ENCODE peak calls at places on chromosome 13, in seven cellular contexts. L, S, X, W, T, O and A are unnamed samples.

GRCh38 chr13:112616586-112617381 is 28.8 kb upstream of the TUBGCP3 start:
- DNase-seq in W (peak), X (peak), T (peak), S (peak), L (peak), O (peak), A (peak)

GRCh38 chr13:91058066-91058465 is 289.4 kb upstream of the MIR17HG start:
- DNase-seq in S (peak), T (peak), X (no peak), O (peak), W (no peak), L (no peak), A (no peak)

GRCh38 chr13:73991884-73992283 is 142.3 kb downstream of the KLF12 start:
- DNase-seq in T (no peak), L (no peak), S (no peak), W (no peak), X (no peak), O (no peak), A (no peak)

GRCh38 chr13:78121459-78122348 is 203.1 kb upstream of the EDNRB start:
- DNase-seq in S (peak), T (peak), L (peak), W (no peak), X (peak), O (peak), A (peak)

GRCh38 chr13:99231726-99232125 is 26.5 kb downstream of the GPR18 start:
- DNase-seq in S (no peak), O (no peak), L (no peak), T (no peak), X (no peak), W (no peak), A (no peak)

GRCh38 chr13:73223372-73223781 is 164.6 kb downstream of the KLF5 start:
- DNase-seq in S (no peak), X (no peak), O (peak), T (no peak), W (no peak), L (no peak), A (peak)

GRCh38 chr13:26540319-26540718 is 17.2 kb upstream of the WASF3 start:
- DNase-seq in W (no peak), X (no peak), L (no peak), S (no peak), T (no peak), O (no peak), A (peak)

GRCh38 chr13:93810264-93810663 is 583.7 kb downstream of the GPC6 start:
- DNase-seq in S (no peak), L (no peak), T (no peak), O (no peak), X (no peak), W (no peak), A (no peak)

GRCh38 chr13:20492641-20493040 is 33.0 kb downstream of the CRYL1 start:
- DNase-seq in O (peak), X (peak), W (no peak), S (peak), T (peak), L (peak), A (peak)

GRCh38 chr13:100721885-100722512 is 47.4 kb upstream of the TMTC4 start:
- DNase-seq in L (peak), T (peak), O (peak), W (no peak), S (peak), X (peak), A (peak)

GRCh38 chr13:45133396-45134118 is 13.2 kb downstream of the GTF2F2 start:
- DNase-seq in W (no peak), X (no peak), S (no peak), O (no peak), T (peak), L (no peak), A (no peak)

GRCh38 chr13:105773241-105773640 is 762.2 kb downstream of the EFNB2 start:
- DNase-seq in S (no peak), X (no peak), T (no peak), W (no peak), O (no peak), L (no peak), A (no peak)

GRCh38 chr13:48873598-48873997 is 102.1 kb upstream of the FNDC3A start:
- DNase-seq in L (peak), S (peak), W (no peak), X (no peak), T (peak), O (peak), A (peak)

DNA sequence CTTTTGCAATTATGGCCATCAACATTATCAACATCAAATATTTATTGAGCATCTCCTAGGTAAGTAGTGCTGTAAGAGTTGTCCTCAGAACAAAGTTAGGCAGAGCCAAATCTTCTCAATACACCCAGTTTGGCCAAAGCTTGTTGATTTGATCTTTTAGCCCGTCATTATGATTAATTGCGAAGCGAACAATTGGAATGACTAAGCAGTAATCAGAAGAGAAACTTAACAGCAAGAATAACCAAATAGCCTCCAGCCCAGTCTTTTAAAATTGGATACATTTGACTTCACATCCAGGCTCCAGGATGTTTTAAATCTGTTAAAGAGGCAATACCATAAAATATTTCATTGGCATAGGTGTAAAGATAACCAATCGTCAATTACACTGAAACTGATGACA is 1156.0 kb downstream of the OLFM4 start:
- DNase-seq in W (no peak), S (no peak), T (no peak), O (no peak), L (no peak), X (no peak), A (no peak)
- H3K9ac ChIP-seq in W (no peak), S (no peak), T (no peak), O (no peak), L (no peak), X (no peak), A (no peak)

DNA sequence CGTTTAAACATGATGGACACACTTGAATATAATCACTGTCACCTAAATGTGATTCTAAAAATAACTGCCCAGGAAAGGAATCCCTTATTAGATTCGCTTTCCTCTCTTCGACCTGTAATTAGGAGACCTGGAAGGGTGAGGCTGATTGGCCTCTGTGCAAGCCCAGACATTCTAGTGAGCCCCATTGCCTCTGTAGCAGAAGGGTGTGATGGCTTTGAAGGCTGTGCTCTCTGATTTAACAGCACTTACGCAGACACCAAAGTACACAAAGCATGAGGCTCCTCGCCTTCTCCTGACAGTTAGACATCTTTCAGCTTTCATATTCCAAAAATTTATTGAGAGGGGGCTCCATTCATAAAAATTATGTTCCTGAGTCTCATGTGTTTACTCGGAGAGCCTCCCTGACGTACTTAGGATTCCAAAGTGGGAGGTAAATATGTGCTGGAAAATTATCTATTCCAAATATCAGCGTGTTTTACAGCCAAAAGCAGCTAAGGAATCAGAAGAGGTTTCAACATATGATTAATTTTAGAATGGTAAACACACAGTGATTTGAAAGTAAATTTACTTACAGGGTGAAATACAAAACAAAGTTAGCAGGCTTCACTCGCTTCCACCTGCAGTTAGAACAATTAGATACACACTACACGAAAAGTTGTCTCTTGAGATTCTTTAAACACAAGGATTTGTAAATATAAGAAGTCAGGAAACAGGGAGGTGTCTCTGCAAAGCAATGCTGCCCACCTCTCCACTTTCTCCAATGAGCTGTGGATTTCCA is 314.0 kb upstream of the NBEA start:
- DNase-seq in W (no peak), S (no peak), O (no peak), X (no peak), L (no peak), T (no peak), A (no peak)
- H3K4me3 ChIP-seq in W (no peak), S (no peak), O (no peak), X (no peak), L (no peak), T (no peak), A (no peak)

GRCh38 chr13:75847588-75847987 is 211.5 kb downstream of the LMO7 start:
- DNase-seq in T (no peak), O (no peak), S (no peak), X (no peak), L (no peak), W (no peak), A (no peak)
- H3K9ac ChIP-seq in T (no peak), O (no peak), S (no peak), X (no peak), L (no peak), W (no peak), A (no peak)

GRCh38 chr13:110559429-110559943 is 2.0 kb downstream of the RAB20 start:
- DNase-seq in X (peak), O (no peak), S (no peak), W (peak), L (peak), T (no peak), A (no peak)

GRCh38 chr13:110561335-110562033 is at the start of gene RAB20:
- DNase-seq in T (peak), O (peak), W (peak), L (peak), S (peak), X (peak), A (peak)

GRCh38 chr13:110560606-110561334 is 752 bp downstream of the RAB20 start:
- DNase-seq in S (no peak), L (no peak), O (no peak), X (no peak), T (no peak), W (no peak), A (peak)

GRCh38 chr13:110557610-110558305 is 3.8 kb downstream of the RAB20 start:
- DNase-seq in W (peak), X (no peak), O (no peak), S (no peak), L (no peak), T (no peak), A (no peak)

GRCh38 chr13:110559986-110560385 is 1.5 kb downstream of the RAB20 start:
- DNase-seq in W (no peak), L (no peak), T (no peak), O (no peak), S (no peak), X (no peak), A (no peak)
- H3K4me3 ChIP-seq in W (peak), L (peak), T (peak), O (peak), S (no peak), X (peak), A (peak)

GRCh38 chr13:50357586-50358118 is 342.4 kb downstream of the KCNRG start:
- DNase-seq in W (no peak), O (no peak), X (no peak), S (peak), L (peak), T (peak), A (peak)

GRCh38 chr13:50355797-50356196 is 340.6 kb downstream of the KCNRG start:
- DNase-seq in L (no peak), W (no peak), X (no peak), O (no peak), S (no peak), T (no peak), A (no peak)

GRCh38 chr13:50352720-50353491 is 337.7 kb downstream of the KCNRG start:
- DNase-seq in W (no peak), T (peak), S (peak), O (no peak), L (no peak), X (no peak), A (no peak)

GRCh38 chr13:50357136-50357535 is 341.9 kb downstream of the KCNRG start:
- DNase-seq in O (no peak), T (no peak), S (no peak), L (no peak), W (no peak), X (no peak), A (no peak)

GRCh38 chr13:50353651-50354415 is 338.6 kb downstream of the KCNRG start:
- DNase-seq in L (peak), T (peak), X (no peak), S (peak), O (no peak), W (no peak), A (peak)
- H3K9ac ChIP-seq in L (no peak), T (no peak), X (no peak), S (peak), O (no peak), W (no peak), A (no peak)

GRCh38 chr13:103000157-103000556 is 66.1 kb downstream of the SLC10A2 start:
- DNase-seq in O (no peak), L (no peak), X (no peak), W (no peak), T (no peak), S (no peak), A (no peak)
- H3K4me3 ChIP-seq in O (no peak), L (no peak), X (no peak), W (no peak), T (no peak), S (no peak), A (no peak)

GRCh38 chr13:37442996-37443395 is 155.6 kb downstream of the POSTN start:
- DNase-seq in O (no peak), T (no peak), L (no peak), X (no peak), W (no peak), S (no peak), A (peak)
- H3K9ac ChIP-seq in O (no peak), T (no peak), L (no peak), X (no peak), W (no peak), S (peak), A (peak)

DNA sequence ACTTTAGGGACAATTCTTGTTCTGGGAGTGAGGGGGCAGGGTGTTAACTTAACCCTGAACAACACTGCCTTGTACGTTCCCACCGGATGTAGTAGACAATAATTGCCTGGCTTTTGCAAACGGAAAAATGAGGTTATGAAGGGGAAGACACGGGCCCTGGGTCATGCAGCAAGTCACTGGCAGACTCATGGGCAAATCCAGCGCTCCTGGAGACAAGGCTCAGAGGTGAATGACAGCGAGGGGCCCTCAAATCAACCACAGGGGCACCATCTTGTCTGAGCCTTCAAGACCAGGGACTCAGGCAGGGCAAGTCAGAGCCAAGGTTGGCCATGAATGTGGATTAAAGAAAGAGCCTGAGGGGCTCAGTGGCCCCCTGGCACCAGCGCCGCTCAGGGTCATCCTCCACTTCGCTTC is 2.8 kb downstream of the RASA3 start:
- DNase-seq in S (no peak), O (no peak), X (no peak), L (no peak), T (no peak), W (peak), A (no peak)
- H3K4me3 ChIP-seq in S (peak), O (no peak), X (peak), L (no peak), T (peak), W (no peak), A (peak)